ENCODE peak calls at places on chromosomes 7 and 10, in ten cellular contexts. A is AG09309, Q is stomach, H is WTC11, N is mesothelial cell of epicardium, U is lung, E is GM13977, Y is cardiac fibroblast, D is bronchial epithelial cell, M is cardiac muscle cell. T is an unnamed sample.

GRCh38 chr7:69871886-69872592 is 273.8 kb downstream of the AUTS2 start:
- DNase-seq in A (no peak), N (no peak), Y (no peak), Q (no peak), D (no peak), H (no peak), U (no peak), E (no peak), M (no peak), T (no peak)

GRCh38 chr7:150842716-150843115 is 9.6 kb upstream of the AOC1 start:
- DNase-seq in N (no peak), H (no peak), Y (no peak), Q (no peak), M (no peak), E (no peak), A (no peak), D (no peak), U (no peak), T (no peak)

GRCh38 chr7:49894543-49894942 is 121.1 kb downstream of the VWC2 start:
- DNase-seq in U (no peak), Q (no peak), A (no peak), D (no peak), H (no peak), M (no peak), Y (no peak), N (no peak), E (no peak), T (no peak)

GRCh38 chr10:33492914-33493313 is 158.4 kb upstream of the NRP1 start:
- DNase-seq in N (no peak), D (no peak), Y (no peak), U (no peak), A (no peak), Q (no peak), H (no peak), E (no peak), M (no peak), T (no peak)

GRCh38 chr7:117871401-117871777 is 1.9 kb downstream of the CTTNBP2 start:
- DNase-seq in M (no peak), H (no peak), U (no peak), A (no peak), Y (no peak), Q (no peak), N (no peak), E (no peak), D (no peak), T (no peak)

GRCh38 chr10:71339796-71340589 is 20.9 kb downstream of the SLC29A3 start:
- DNase-seq in Q (peak; percentile 70), D (peak; percentile 84), H (no peak), Y (no peak), M (no peak), U (no peak), E (no peak), N (no peak), A (no peak), T (no peak)

GRCh38 chr7:22561356-22561755 is 61.4 kb upstream of the STEAP1B start:
- DNase-seq in D (peak; percentile 92), U (peak; percentile 70), E (no peak), Q (no peak), Y (peak; percentile 99), H (peak; percentile 76), M (peak; percentile 99), N (peak; percentile 59), A (peak; percentile 99), T (no peak)

GRCh38 chr10:131154306-131155025 is 157.1 kb downstream of the TCERG1L start:
- DNase-seq in H (no peak), D (no peak), N (no peak), A (no peak), Q (no peak), U (no peak), Y (no peak), E (no peak), M (no peak), T (no peak)

GRCh38 chr7:20784311-20785210 is 2.1 kb downstream of the SP8 start:
- DNase-seq in Q (no peak), M (no peak), E (peak; percentile 59), N (peak; percentile 57), Y (no peak), A (no peak), H (peak; percentile 65), U (no peak), D (peak; percentile 28), T (peak; percentile 10)

GRCh38 chr7:6654113-6654841 is 17.2 kb downstream of the ZNF316 start:
- DNase-seq in M (no peak), E (no peak), U (no peak), A (no peak), H (no peak), N (no peak), Y (no peak), Q (no peak), D (no peak), T (no peak)

GRCh38 chr7:134899729-134900128 is 86.6 kb upstream of the AGBL3 start:
- DNase-seq in A (no peak), E (no peak), Q (no peak), M (peak; percentile 36), D (peak; percentile 87), H (no peak), Y (peak; percentile 70), U (no peak), N (no peak), T (no peak)

GRCh38 chr7:47326220-47326619 is 255.7 kb downstream of the TNS3 start:
- DNase-seq in N (no peak), M (peak; percentile 77), A (peak; percentile 28), Y (peak; percentile 92), E (no peak), D (peak; percentile 92), U (no peak), H (no peak), Q (no peak), T (no peak)
- TF ChIP-seq CTCF in N (no peak), M (peak; percentile 40), A (peak; percentile 48), Y (peak; percentile 65), E (no peak), D (peak; percentile 44), U (no peak), H (no peak), Q (no peak), T (no peak)

GRCh38 chr7:5012985-5013384 is 32.7 kb upstream of the RBAK start:
- DNase-seq in U (no peak), Q (no peak), H (peak; percentile 34), A (no peak), D (no peak), Y (no peak), N (no peak), E (no peak), M (no peak), T (no peak)
- TF ChIP-seq CTCF in U (no peak), Q (no peak), H (no peak), A (no peak), D (no peak), Y (no peak), N (no peak), E (no peak), M (no peak), T (no peak)

DNA sequence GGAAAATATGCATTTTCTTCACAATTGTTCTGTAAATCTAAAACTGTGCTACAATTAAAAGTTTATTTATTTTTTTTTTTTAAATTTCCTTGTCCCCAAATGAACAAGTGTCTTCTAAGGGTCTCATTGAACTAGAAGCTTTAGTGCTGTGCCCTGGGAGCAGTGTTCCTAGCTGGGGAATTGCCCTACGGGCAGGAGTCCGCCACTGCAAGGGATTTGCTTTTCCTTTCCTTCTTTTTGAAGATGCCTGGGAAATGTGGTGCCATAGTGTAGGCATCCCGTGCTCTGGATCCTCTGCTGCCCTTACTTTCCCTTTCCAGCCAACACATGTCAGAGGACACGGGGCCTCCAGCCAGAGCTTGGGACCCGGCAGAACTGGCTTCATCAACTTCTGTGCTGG is 177.1 kb upstream of the CTBP2 start:
- DNase-seq in A (no peak), U (no peak), N (no peak), E (no peak), Q (no peak), M (no peak), H (peak; percentile 30), D (no peak), Y (no peak), T (no peak)
- TF ChIP-seq CTCF in A (no peak), U (no peak), N (peak; percentile 6), E (no peak), Q (no peak), M (no peak), H (no peak), D (peak; percentile 9), Y (peak; percentile 3), T (no peak)

GRCh38 chr10:75109459-75109778 is 2.0 kb upstream of the SAMD8 start:
- DNase-seq in H (no peak), A (no peak), U (no peak), Y (no peak), D (no peak), Q (no peak), M (no peak), N (no peak), E (no peak), T (no peak)

GRCh38 chr10:75108684-75109458 is 2.6 kb upstream of the SAMD8 start:
- DNase-seq in D (no peak), H (peak; percentile 80), M (peak; percentile 38), U (no peak), Q (no peak), Y (peak; percentile 20), N (no peak), E (no peak), A (no peak), T (peak; percentile 21)

GRCh38 chr10:75111906-75112703 is 649 bp downstream of the SAMD8 start:
- DNase-seq in D (peak; percentile 37), H (peak; percentile 60), A (no peak), U (peak; percentile 52), N (no peak), Y (peak; percentile 60), E (peak; percentile 74), Q (peak; percentile 50), M (peak; percentile 64), T (peak; percentile 66)

GRCh38 chr10:75110006-75110632 is 1.3 kb upstream of the SAMD8 start:
- DNase-seq in H (no peak), E (no peak), N (no peak), U (no peak), Y (no peak), Q (no peak), D (no peak), A (no peak), M (no peak), T (no peak)

DNA sequence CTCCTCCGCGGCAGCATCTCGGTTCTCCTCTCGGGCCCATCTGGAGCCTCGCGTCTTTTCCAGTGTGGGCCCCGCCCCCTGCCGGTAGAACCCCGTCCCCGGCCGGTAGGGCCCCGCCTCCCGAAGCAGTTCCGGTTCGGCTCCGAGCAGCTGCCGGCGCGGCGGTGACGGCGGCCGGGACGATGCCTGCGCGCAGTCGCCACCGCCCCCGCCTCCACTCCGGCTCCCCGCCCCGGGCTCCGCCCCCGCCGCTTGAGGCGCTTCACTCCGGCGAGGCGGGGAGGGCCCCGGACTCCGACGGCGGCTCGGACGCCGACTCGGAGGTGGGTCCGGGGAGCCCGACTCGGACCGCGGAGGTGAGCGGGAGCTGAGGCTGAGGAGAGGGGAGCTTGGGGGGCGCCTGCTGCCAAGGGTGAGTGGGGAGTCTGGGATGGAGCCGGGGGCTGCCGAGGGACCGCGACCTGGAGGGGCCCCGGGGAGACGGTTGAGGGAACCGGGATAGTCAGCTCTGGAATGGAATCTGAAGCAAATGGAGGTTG is at the start of gene SAMD8:
- DNase-seq in D (peak; percentile 82), N (peak; percentile 95), Y (peak; percentile 96), A (peak; percentile 71), H (peak; percentile 98), E (peak; percentile 99), M (peak; percentile 98), U (peak; percentile 95), Q (peak; percentile 97), T (peak; percentile 99)
- TF ChIP-seq CTCF in D (peak; percentile 1), N (peak; percentile 81), Y (no peak), A (peak; percentile 25), H (peak; percentile 44), E (peak; percentile 4), M (peak; percentile 8), U (no peak), Q (no peak), T (no peak)

GRCh38 chr10:13991353-13991752 is 339.4 kb downstream of the FRMD4A start:
- DNase-seq in E (no peak), D (no peak), Y (no peak), M (no peak), Q (no peak), U (no peak), H (no peak), A (no peak), N (no peak), T (no peak)
- TF ChIP-seq CTCF in E (no peak), D (no peak), Y (no peak), M (no peak), Q (no peak), U (no peak), H (no peak), A (peak; percentile 12), N (no peak), T (no peak)